ENCODE peak calls at places on chromosomes 2 and 18, in seven cellular contexts. A is left ventricle myocardium inferior; Q is SJSA1; F is lung; T is naive thymus-derived CD4-positive, alpha-beta T cell; W is neural progenitor cell; I is CD8-positive, alpha-beta memory T cell. U is an unnamed sample.

GRCh38 chr2:223585691-223586090 is 16.5 kb downstream of the SCG2 start:
- DNase-seq in F (no peak), I (no peak), W (no peak), T (no peak), Q (no peak), A (no peak), U (no peak)

GRCh38 chr2:239660390-239661228 is 259.8 kb upstream of the HDAC4 start:
- DNase-seq in I (no peak), W (no peak), A (no peak), T (no peak), Q (no peak), F (no peak), U (no peak)

GRCh38 chr2:46039543-46040303 is 257.5 kb upstream of the EPAS1 start:
- DNase-seq in T (no peak), I (no peak), W (no peak), F (no peak), A (no peak), Q (no peak), U (no peak)

GRCh38 chr2:235116885-235117492 is 165.2 kb downstream of the SH3BP4 start:
- DNase-seq in F (no peak), W (peak; percentile 64), T (no peak), A (no peak), I (no peak), Q (no peak), U (peak; percentile 24)

GRCh38 chr2:101986386-101986785 is 5.4 kb upstream of the IL1R2 start:
- DNase-seq in A (no peak), Q (no peak), W (no peak), I (no peak), F (no peak), T (no peak), U (no peak)

GRCh38 chr18:63779386-63779785 is 4.2 kb downstream of the SERPINB7 start:
- DNase-seq in F (no peak), I (no peak), Q (no peak), T (no peak), W (no peak), A (no peak), U (no peak)

GRCh38 chr18:3463052-3463451 is 13.1 kb downstream of the TGIF1 start:
- DNase-seq in Q (no peak), A (no peak), W (no peak), I (no peak), F (no peak), T (no peak), U (no peak)

GRCh38 chr2:111667542-111668273 is 216.3 kb downstream of the ANAPC1 start:
- DNase-seq in W (no peak), Q (peak; percentile 65), F (peak; percentile 48), A (no peak), I (no peak), T (no peak), U (no peak)

GRCh38 chr2:232230557-232230956 is 148.0 kb upstream of the ALPP start:
- DNase-seq in F (no peak), T (no peak), W (peak; percentile 63), Q (no peak), A (no peak), I (no peak), U (no peak)
- H3K4me3 ChIP-seq in F (no peak overlapping the region), T (no peak overlapping the region), W (no peak overlapping the region), Q (no peak overlapping the region), A (no peak overlapping the region), I (no peak overlapping the region), U (no peak overlapping the region)

GRCh38 chr2:113157897-113158753 is 15.6 kb upstream of the PSD4 start:
- DNase-seq in W (no peak), Q (no peak), I (no peak), A (no peak), T (no peak), F (peak; percentile 22), U (no peak)
- H3K4me3 ChIP-seq in W (peak overlapping the region; percentile 59), Q (no peak overlapping the region), I (peak overlapping the region; percentile 71), A (peak overlapping the region; percentile 60), T (peak overlapping the region; percentile 81), F (peak overlapping the region; percentile 56), U (peak overlapping the region; percentile 74)

DNA sequence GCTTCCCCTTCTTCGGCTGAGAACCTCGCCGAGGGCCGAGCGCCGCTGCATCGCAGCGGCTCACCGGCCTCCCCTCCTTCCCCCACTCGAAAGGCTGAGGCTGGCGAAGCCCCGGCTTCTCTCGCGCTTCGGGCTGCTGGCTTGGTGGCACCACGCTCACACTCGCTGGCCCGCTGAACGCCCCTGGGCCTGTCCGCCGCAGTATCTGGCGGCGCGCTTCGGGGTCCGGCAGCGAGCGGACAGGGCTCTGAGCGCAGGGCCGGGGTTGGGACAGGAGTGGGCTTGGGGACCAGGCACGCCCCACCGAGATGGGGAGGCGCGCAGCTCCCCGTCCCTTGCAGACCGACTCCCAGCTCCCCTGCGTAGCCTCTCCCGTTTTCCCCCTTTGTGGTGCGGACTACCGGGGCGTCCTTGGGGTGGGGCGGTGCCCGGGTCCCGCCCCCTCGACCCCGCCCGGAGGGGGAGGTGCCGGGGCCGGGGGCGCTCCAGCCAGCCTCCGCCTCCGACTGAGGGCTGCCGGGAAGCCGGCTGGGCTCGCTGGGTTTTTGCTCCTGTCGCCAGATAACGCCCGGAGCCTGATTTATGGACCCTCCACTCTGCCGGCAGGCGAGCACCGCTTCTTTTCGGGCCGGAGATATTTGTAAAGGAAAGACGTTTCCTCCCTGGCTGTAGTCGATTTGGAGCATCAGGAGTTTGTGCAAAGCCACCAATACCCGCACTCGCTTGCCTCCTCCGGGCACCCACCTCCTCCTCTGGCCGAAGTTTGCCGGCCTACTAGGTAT is 3.8 kb downstream of the GBX2 start:
- DNase-seq in T (no peak), F (no peak), A (no peak), Q (no peak), I (no peak), W (peak; percentile 80), U (no peak)
- H3K4me3 ChIP-seq in T (no peak overlapping the region), F (no peak overlapping the region), A (peak overlapping the region; percentile 63), Q (no peak overlapping the region), I (no peak overlapping the region), W (peak overlapping the region; percentile 43), U (no peak overlapping the region)

GRCh38 chr2:196167666-196168065 is 3.7 kb downstream of the STK17B start:
- DNase-seq in I (no peak), F (no peak), T (no peak), W (peak; percentile 19), Q (no peak), A (no peak), U (no peak)

GRCh38 chr2:196165016-196165415 is 6.4 kb downstream of the STK17B start:
- DNase-seq in F (no peak), W (no peak), I (peak; percentile 32), Q (no peak), A (no peak), T (no peak), U (no peak)

GRCh38 chr2:196168181-196168580 is 3.2 kb downstream of the STK17B start:
- DNase-seq in F (no peak), I (peak; percentile 17), T (no peak), W (no peak), A (no peak), Q (no peak), U (peak; percentile 21)

GRCh38 chr2:196169521-196169920 is 1.9 kb downstream of the STK17B start:
- DNase-seq in A (no peak), W (no peak), F (no peak), Q (no peak), T (no peak), I (no peak), U (no peak)

GRCh38 chr2:196166876-196167275 is 4.5 kb downstream of the STK17B start:
- DNase-seq in A (no peak), Q (no peak), T (peak; percentile 67), W (no peak), F (no peak), I (peak; percentile 68), U (peak; percentile 67)
- H3K4me3 ChIP-seq in A (no peak overlapping the region), Q (no peak overlapping the region), T (peak overlapping the region; percentile 73), W (no peak overlapping the region), F (no peak overlapping the region), I (peak overlapping the region; percentile 88), U (peak overlapping the region; percentile 86)

GRCh38 chr2:10057231-10058107 is 14.1 kb downstream of the KLF11 start:
- DNase-seq in I (no peak), T (no peak), Q (no peak), A (peak; percentile 78), W (peak; percentile 69), F (peak; percentile 54), U (no peak)
- H3K4me3 ChIP-seq in I (no peak overlapping the region), T (no peak overlapping the region), Q (peak overlapping the region; percentile 3), A (peak overlapping the region; percentile 48), W (peak overlapping the region; percentile 45), F (no peak overlapping the region), U (no peak overlapping the region)

GRCh38 chr2:105396254-105397024 is 2.4 kb downstream of the FHL2 start:
- DNase-seq in W (no peak), A (no peak), F (no peak), Q (peak; percentile 97), I (no peak), T (no peak), U (no peak)
- H3K4me3 ChIP-seq in W (no peak overlapping the region), A (no peak overlapping the region), F (no peak overlapping the region), Q (peak overlapping the region; percentile 92), I (no peak overlapping the region), T (no peak overlapping the region), U (no peak overlapping the region)

GRCh38 chr2:23457990-23458689 is 73.2 kb downstream of the KLHL29 start:
- DNase-seq in A (no peak), F (no peak), W (no peak), Q (no peak), T (no peak), I (no peak), U (no peak)

GRCh38 chr2:23460228-23460627 is 75.2 kb downstream of the KLHL29 start:
- DNase-seq in Q (no peak), T (no peak), F (no peak), I (no peak), A (no peak), W (no peak), U (no peak)

GRCh38 chr2:23459032-23459431 is 74.1 kb downstream of the KLHL29 start:
- DNase-seq in A (no peak), T (no peak), F (no peak), W (no peak), Q (no peak), I (no peak), U (no peak)

GRCh38 chr2:23464156-23464555 is 79.2 kb downstream of the KLHL29 start:
- DNase-seq in I (no peak), Q (no peak), F (no peak), W (no peak), T (no peak), A (no peak), U (no peak)

GRCh38 chr2:23460983-23461382 is 76.0 kb downstream of the KLHL29 start:
- DNase-seq in A (no peak), T (no peak), I (no peak), Q (no peak), F (no peak), W (no peak), U (no peak)
- H3K4me3 ChIP-seq in A (no peak overlapping the region), T (no peak overlapping the region), I (no peak overlapping the region), Q (no peak overlapping the region), F (no peak overlapping the region), W (no peak overlapping the region), U (no peak overlapping the region)

DNA sequence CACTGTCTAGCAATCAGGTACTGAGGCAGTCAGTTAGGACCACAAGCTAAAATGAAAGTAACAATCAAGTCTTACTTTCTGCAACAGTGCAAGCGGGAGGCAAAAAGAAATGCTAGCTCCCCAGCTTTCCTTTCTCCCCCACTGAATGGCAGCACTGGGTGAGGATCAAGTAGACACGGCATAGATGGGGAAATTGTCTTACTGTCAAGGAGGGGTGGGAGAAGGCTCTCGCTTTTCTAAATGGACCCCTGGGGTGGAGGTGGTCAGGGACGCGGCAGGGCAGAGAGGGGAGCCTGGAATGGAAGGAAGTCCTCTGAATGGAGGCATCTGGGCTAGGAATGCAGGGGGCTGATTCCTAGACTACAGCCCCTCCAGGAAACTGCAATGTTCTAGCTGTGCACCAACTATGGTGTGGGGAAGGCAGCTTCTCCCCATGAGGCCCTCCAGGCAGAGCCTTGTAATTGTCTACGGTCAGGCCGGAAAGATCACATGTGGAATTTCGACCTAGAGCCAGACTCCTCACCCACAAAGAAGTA is 24.3 kb downstream of the METTL8 start:
- DNase-seq in W (peak; percentile 46), F (no peak), I (no peak), A (no peak), Q (no peak), T (no peak), U (no peak)
- H3K4me3 ChIP-seq in W (peak overlapping the region; percentile 40), F (no peak overlapping the region), I (no peak overlapping the region), A (peak overlapping the region; percentile 48), Q (no peak overlapping the region), T (no peak overlapping the region), U (no peak overlapping the region)

U was measured in CD4-positive, alpha-beta memory T cell.